ENCODE peak calls at places on chromosomes 11 and 22, in seven cellular contexts. J is mammary epithelial cell, C is pancreas, Q is RWPE2, N is GM23338, L is ascending aorta, A is kidney. K is an unnamed sample. For H3K4me1, the result is how much of the 10 kb centered on the place peaks cover.

GRCh38 chr22:38788417-38788816 is 5.5 kb downstream of the DNAL4 start:
- DNase-seq in N (no peak), C (no peak), Q (no peak), A (peak), J (peak), L (no peak), K (peak)

GRCh38 chr11:130451261-130452019 is 3.0 kb downstream of the ADAMTS15 start:
- DNase-seq in N (no peak), L (no peak), A (no peak), Q (no peak), C (no peak), J (no peak), K (no peak)

GRCh38 chr22:45452565-45453449 is 39.3 kb downstream of the RIBC2 start:
- DNase-seq in L (no peak), A (no peak), N (no peak), J (no peak), Q (no peak), C (no peak), K (no peak)

GRCh38 chr11:62383822-62384221 is 35.0 kb upstream of the SCGB1A1 start:
- DNase-seq in A (no peak), N (no peak), C (no peak), J (no peak), L (no peak), Q (no peak), K (no peak)

GRCh38 chr11:76625787-76626186 is 44.8 kb downstream of the LRRC32 start:
- DNase-seq in L (no peak), J (no peak), Q (no peak), N (no peak), C (no peak), A (no peak), K (no peak)

GRCh38 chr22:35039625-35040024 is 26.3 kb upstream of the ISX start:
- DNase-seq in C (no peak), N (no peak), Q (no peak), L (no peak), J (no peak), A (no peak), K (no peak)

GRCh38 chr11:130318031-130318673 is 3.4 kb upstream of the ZBTB44 start:
- DNase-seq in N (no peak), C (no peak), J (peak), Q (no peak), L (no peak), A (no peak), K (no peak)

GRCh38 chr22:21032037-21032842 is at the start of gene SLC7A4:
- DNase-seq in C (peak), A (no peak), J (no peak), N (peak), Q (no peak), L (no peak), K (peak)

GRCh38 chr11:82790723-82791487 is 57.2 kb upstream of the FAM181B start:
- DNase-seq in C (no peak), N (no peak), J (no peak), L (no peak), A (no peak), Q (no peak), K (peak)

GRCh38 chr11:58497951-58498350 is 10.0 kb downstream of the OR5B21 start:
- DNase-seq in C (no peak), A (no peak), L (no peak), Q (no peak), J (peak), N (no peak), K (no peak)

GRCh38 chr11:104946907-104947306 is 21.5 kb downstream of the CASP4 start:
- DNase-seq in C (no peak), Q (no peak), N (peak), L (no peak), A (no peak), J (peak), K (peak)

GRCh38 chr11:129277216-129277838 is 85.2 kb upstream of the ARHGAP32 start:
- DNase-seq in N (no peak), Q (no peak), J (no peak), A (no peak), C (no peak), L (no peak), K (no peak)

GRCh38 chr11:120068114-120068573 is 69.8 kb downstream of the TRIM29 start:
- DNase-seq in Q (no peak), J (peak), N (no peak), L (no peak), A (no peak), C (no peak), K (peak)

GRCh38 chr11:110712643-110713468 is 619 bp upstream of the ARHGAP20 start:
- DNase-seq in N (peak), Q (no peak), L (no peak), C (peak), J (peak), A (peak), K (no peak)

GRCh38 chr11:95977534-95978174 is 53.7 kb upstream of the MTMR2 start:
- DNase-seq in L (no peak), C (no peak), A (no peak), J (peak), N (no peak), Q (no peak), K (no peak)

GRCh38 chr11:46682773-46683752 is 17.4 kb downstream of the ARHGAP1 start:
- DNase-seq in L (no peak), Q (no peak), N (no peak), C (peak), J (peak), A (peak), K (no peak)

GRCh38 chr11:103920449-103920848 is 116.0 kb upstream of the DDI1 start:
- DNase-seq in N (no peak), C (no peak), L (no peak), A (no peak), Q (no peak), J (peak), K (no peak)

GRCh38 chr22:28799125-28799833 is 1.1 kb downstream of the XBP1 start:
- DNase-seq in Q (no peak), A (peak), L (no peak), C (no peak), N (peak), J (peak), K (peak)

GRCh38 chr11:123233280-123233977 is 38.4 kb upstream of the CLMP start:
- DNase-seq in Q (no peak), N (no peak), C (no peak), L (no peak), J (no peak), A (no peak), K (no peak)

GRCh38 chr22:31123292-31123602 is 481 bp downstream of the INPP5J start:
- DNase-seq in C (no peak), N (no peak), A (no peak), Q (no peak), L (no peak), J (no peak), K (no peak)

GRCh38 chr22:37344735-37345462 is 62.6 kb downstream of the CYTH4 start:
- DNase-seq in J (no peak), C (peak), Q (no peak), L (no peak), A (no peak), N (no peak), K (no peak)

GRCh38 chr11:36091256-36091811 is 147.5 kb downstream of the LDLRAD3 start:
- DNase-seq in C (no peak), N (no peak), Q (no peak), A (no peak), L (no peak), J (peak), K (no peak)

GRCh38 chr11:75516886-75517285 is 8.9 kb downstream of the GDPD5 start:
- DNase-seq in A (no peak), C (no peak), L (no peak), N (no peak), Q (no peak), J (no peak), K (no peak)

GRCh38 chr22:36311386-36312085 is 58.6 kb downstream of the APOL1 start:
- DNase-seq in A (no peak), Q (no peak), L (no peak), C (no peak), N (no peak), J (no peak), K (no peak)

GRCh38 chr22:40385041-40385782 is 14.8 kb downstream of the SGSM3 start:
- DNase-seq in C (no peak), J (no peak), Q (no peak), A (no peak), N (no peak), L (no peak), K (no peak)

GRCh38 chr22:26320469-26320868 is 108.6 kb upstream of the ASPHD2 start:
- DNase-seq in J (no peak), A (no peak), L (no peak), N (no peak), C (no peak), Q (no peak), K (no peak)

GRCh38 chr22:24208012-24208749 is 26.9 kb downstream of the SUSD2 start:
- DNase-seq in J (peak), N (no peak), A (no peak), L (no peak), C (no peak), Q (no peak), K (no peak)

GRCh38 chr22:22025320-22026156 is 43.0 kb upstream of the TOP3B start:
- DNase-seq in C (no peak), Q (no peak), A (no peak), L (no peak), N (no peak), J (no peak), K (no peak)

GRCh38 chr11:57249384-57250319 is 12.6 kb upstream of the APLNR start:
- DNase-seq in C (no peak), Q (no peak), N (peak), L (no peak), J (peak), A (peak), K (peak)

GRCh38 chr11:118659956-118660645 is 19.3 kb downstream of the TREH start:
- DNase-seq in C (no peak), N (peak), J (no peak), A (no peak), L (no peak), Q (no peak), K (no peak)

GRCh38 chr11:100009728-100010127 is 677.4 kb upstream of the ARHGAP42 start:
- DNase-seq in J (no peak), C (no peak), A (no peak), N (no peak), L (no peak), Q (no peak), K (no peak)

GRCh38 chr11:11320820-11321219 is 32.2 kb downstream of the CSNK2A3 start:
- DNase-seq in A (no peak), Q (no peak), J (no peak), L (no peak), N (no peak), C (no peak), K (no peak)

GRCh38 chr22:27416553-27417427 is 384.8 kb downstream of the MN1 start:
- DNase-seq in A (no peak), N (peak), L (no peak), J (peak), Q (no peak), C (no peak), K (no peak)
- H3K4me3 ChIP-seq in A (no peak), N (no peak), L (no peak), J (no peak), Q (no peak), C (no peak), K (no peak)

GRCh38 chr11:73124796-73125195 is 17.3 kb downstream of the FCHSD2 start:
- DNase-seq in A (no peak), L (no peak), N (no peak), C (no peak), Q (no peak), J (no peak), K (no peak)
- H3K4me1 ChIP-seq in A (under half), L (under half), N (under half), C (under half), Q (under half), J (under half), K (under half)

GRCh38 chr22:41598891-41599635 is 9.4 kb upstream of the PMM1 start:
- DNase-seq in L (no peak), J (peak), Q (no peak), N (no peak), C (no peak), A (peak), K (no peak)

GRCh38 chr22:41595703-41596102 is 6.1 kb upstream of the PMM1 start:
- DNase-seq in C (no peak), Q (no peak), L (no peak), N (no peak), A (peak), J (no peak), K (no peak)

GRCh38 chr22:41597635-41597953 is 8.0 kb upstream of the PMM1 start:
- DNase-seq in J (no peak), C (no peak), L (no peak), A (peak), N (no peak), Q (no peak), K (no peak)

GRCh38 chr22:41596776-41597634 is 7.4 kb upstream of the PMM1 start:
- DNase-seq in Q (no peak), A (peak), L (no peak), N (peak), C (peak), J (peak), K (peak)

GRCh38 chr22:41598081-41598480 is 8.4 kb upstream of the PMM1 start:
- DNase-seq in A (peak), Q (no peak), L (no peak), N (no peak), J (peak), C (no peak), K (no peak)
- TF ChIP-seq CTCF in A (no peak), Q (no peak), L (no peak), N (no peak), J (peak), C (no peak), K (no peak)

GRCh38 chr11:116693206-116694016 is 79.4 kb downstream of the BUD13 start:
- DNase-seq in Q (peak), N (no peak), J (peak), L (no peak), A (no peak), C (peak), K (no peak)

GRCh38 chr11:116692318-116693106 is 80.3 kb downstream of the BUD13 start:
- DNase-seq in C (no peak), J (no peak), L (no peak), N (no peak), A (no peak), Q (no peak), K (no peak)

GRCh38 chr11:116694815-116695590 is 77.8 kb downstream of the BUD13 start:
- DNase-seq in N (no peak), C (no peak), A (no peak), L (no peak), J (peak), Q (no peak), K (no peak)

GRCh38 chr11:116695657-116696254 is 77.0 kb downstream of the BUD13 start:
- DNase-seq in Q (no peak), A (no peak), L (no peak), J (no peak), C (no peak), N (no peak), K (no peak)

DNA sequence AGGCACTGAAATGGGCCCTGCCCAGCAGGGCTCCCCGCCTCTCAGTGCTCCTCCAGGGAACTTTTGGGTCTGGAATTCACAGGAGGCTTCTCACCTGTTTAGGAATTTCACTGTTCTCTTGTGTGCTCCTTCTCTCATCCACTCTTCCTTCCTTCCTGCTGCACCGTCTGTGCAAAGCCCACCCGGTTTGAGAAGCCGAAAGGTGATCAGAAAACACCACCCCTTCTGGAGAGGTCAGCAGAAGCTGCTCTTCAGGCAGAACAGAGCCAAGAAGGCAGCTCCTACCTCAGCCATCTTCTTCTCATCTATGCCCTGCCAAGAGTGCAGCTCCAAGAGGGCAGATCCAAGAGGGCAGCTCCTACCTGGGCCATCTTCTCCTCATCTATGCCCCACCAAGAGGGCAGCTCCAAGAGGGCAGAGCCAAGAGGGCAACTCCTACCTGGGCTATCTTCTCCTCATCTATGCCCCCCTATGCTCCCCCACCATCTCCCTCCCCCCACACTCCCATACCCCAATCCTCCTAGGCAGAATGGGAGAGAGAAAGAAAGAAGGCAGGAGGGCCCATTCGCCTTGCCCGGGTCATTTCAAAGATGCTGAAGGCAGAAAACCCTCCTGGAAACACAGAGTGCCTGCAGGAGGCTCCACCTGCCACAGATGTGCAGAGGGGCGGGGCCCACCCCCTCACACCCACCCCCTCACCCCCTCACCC is 78.6 kb downstream of the BUD13 start:
- DNase-seq in J (no peak), Q (no peak), L (no peak), C (no peak), A (no peak), N (no peak), K (no peak)
- H3K4me3 ChIP-seq in J (no peak), Q (no peak), L (no peak), C (no peak), A (no peak), N (no peak), K (no peak)

K was measured in BE2C.